ENCODE peak calls at places on chromosomes 5 and 9, in five cellular contexts. L is HCEC 1CT, A is fibroblast of villous mesenchyme, I is heart right ventricle, R is Caki2. Y is an unnamed sample.

GRCh38 chr9:78618735-78619134 is 321.8 kb downstream of the PSAT1 start:
- DNase-seq in I (no peak), A (no peak), R (no peak), L (no peak), Y (no peak)

GRCh38 chr5:142576303-142576702 is 109.6 kb downstream of the FGF1 start:
- DNase-seq in A (no peak), I (no peak), R (no peak), L (no peak), Y (no peak)

GRCh38 chr5:80825780-80826460 is 134.2 kb upstream of the RASGRF2 start:
- DNase-seq in R (no peak), A (peak; percentile 36), L (no peak), I (no peak), Y (no peak)

GRCh38 chr5:98292496-98292895 is 481.0 kb upstream of the RGMB start:
- DNase-seq in I (no peak), R (no peak), L (no peak), A (no peak), Y (no peak)

GRCh38 chr5:1330146-1330846 is 14.6 kb downstream of the CLPTM1L start:
- DNase-seq in A (no peak), I (no peak), L (no peak), R (no peak), Y (peak; percentile 51)

GRCh38 chr9:135804588-135805421 is 102.5 kb downstream of the CAMSAP1 start:
- DNase-seq in I (no peak), A (no peak), R (no peak), L (no peak), Y (no peak)

GRCh38 chr9:135787776-135788575 is 86.0 kb downstream of the KCNT1 start:
- DNase-seq in R (no peak), L (no peak), A (no peak), I (no peak), Y (no peak)

GRCh38 chr9:5784526-5785315 is 48.2 kb downstream of the ERMP1 start:
- DNase-seq in R (no peak), A (peak; percentile 69), L (peak; percentile 30), I (no peak), Y (no peak)

GRCh38 chr5:6542421-6543345 is 90.2 kb downstream of the NSUN2 start:
- DNase-seq in R (no peak), L (no peak), I (no peak), A (no peak), Y (no peak)

GRCh38 chr9:133708770-133709611 is 29.2 kb downstream of the SARDH start:
- DNase-seq in R (no peak), A (no peak), I (no peak), L (no peak), Y (no peak)

GRCh38 chr5:56170557-56170956 is 62.6 kb downstream of the ANKRD55 start:
- DNase-seq in I (peak; percentile 51), L (no peak), A (no peak), R (peak; percentile 55), Y (no peak)

GRCh38 chr9:94922691-94923107 is 196.2 kb downstream of the AOPEP start:
- DNase-seq in L (peak; percentile 48), R (no peak), I (no peak), A (peak; percentile 85), Y (no peak)

GRCh38 chr5:124395287-124395686 is 351.2 kb downstream of the ZNF608 start:
- DNase-seq in R (no peak), L (no peak), I (no peak), A (no peak), Y (no peak)

GRCh38 chr9:92607773-92608172 is 62.2 kb downstream of the IPPK start:
- DNase-seq in R (no peak), L (peak; percentile 80), I (no peak), A (peak; percentile 85), Y (no peak)

GRCh38 chr5:78004559-78004958 is 228.4 kb upstream of the TBCA start:
- DNase-seq in R (no peak), I (no peak), L (no peak), A (no peak), Y (no peak)

GRCh38 chr5:2995035-2995434 is 243.6 kb upstream of the IRX2 start:
- DNase-seq in R (no peak), L (no peak), A (no peak), I (no peak), Y (no peak)

GRCh38 chr5:125961150-125961549 is 462.1 kb upstream of the GRAMD2B start:
- DNase-seq in L (no peak), R (no peak), A (no peak), I (no peak), Y (no peak)

GRCh38 chr5:67971223-67971830 is 244.2 kb upstream of the PIK3R1 start:
- DNase-seq in I (no peak), A (peak; percentile 79), R (no peak), L (peak; percentile 69), Y (no peak)

GRCh38 chr5:32542216-32543059 is 42.9 kb upstream of the SUB1 start:
- DNase-seq in L (peak; percentile 65), A (peak; percentile 31), R (no peak), I (no peak), Y (no peak)

GRCh38 chr9:92480332-92480771 is 2.0 kb downstream of the ASPN start:
- DNase-seq in L (peak; percentile 37), I (no peak), A (peak; percentile 68), R (no peak), Y (no peak)

Y was measured in mucosa of gallbladder.